ENCODE peak calls at places on chromosome 1, in ten cellular contexts. J, P, H, D, R, W, E, O, Y and A are unnamed samples.

GRCh38 chr1:152112101-152112884 is 3.0 kb downstream of the TCHH start:
- DNase-seq in J (no peak), P (no peak), H (no peak), D (no peak), R (peak), W (no peak), E (peak), O (no peak), Y (no peak), A (peak)

GRCh38 chr1:93036672-93037071 is 42.4 kb upstream of the MTF2 start:
- DNase-seq in J (no peak), P (no peak), H (no peak), D (no peak), R (no peak), W (no peak), E (peak), O (no peak), Y (peak), A (peak)

GRCh38 chr1:205287076-205287475 is 34.5 kb downstream of the NUAK2 start:
- DNase-seq in J (no peak), P (no peak), H (no peak), D (no peak), R (no peak), W (no peak), E (no peak), O (no peak), Y (no peak), A (no peak)

GRCh38 chr1:8721681-8722324 is 95.6 kb downstream of the RERE start:
- DNase-seq in J (no peak), P (no peak), H (no peak), D (no peak), R (no peak), W (no peak), E (no peak), O (no peak), Y (no peak), A (no peak)

GRCh38 chr1:174337000-174337681 is 110.6 kb upstream of the GPR52 start:
- DNase-seq in J (no peak), P (no peak), H (no peak), D (no peak), R (no peak), W (no peak), E (no peak), O (no peak), Y (no peak), A (no peak)

GRCh38 chr1:209667103-209667502 is 8.1 kb upstream of the G0S2 start:
- DNase-seq in J (no peak), P (no peak), H (no peak), D (no peak), R (no peak), W (no peak), E (no peak), O (no peak), Y (no peak), A (no peak)

GRCh38 chr1:227449051-227449450 is 114.3 kb upstream of the ZNF678 start:
- DNase-seq in J (no peak), P (peak), H (no peak), D (peak), R (no peak), W (no peak), E (peak), O (peak), Y (peak), A (peak)

GRCh38 chr1:41360074-41361027 is 883 bp upstream of the FOXO6 start:
- DNase-seq in J (no peak), P (no peak), H (no peak), D (no peak), R (no peak), W (no peak), E (peak), O (peak), Y (no peak), A (peak)

GRCh38 chr1:244012232-244012631 is 38.9 kb upstream of the ZBTB18 start:
- DNase-seq in J (no peak), P (no peak), H (peak), D (no peak), R (no peak), W (peak), E (peak), O (no peak), Y (no peak), A (no peak)

GRCh38 chr1:223219846-223220610 is 77.0 kb upstream of the TLR5 start:
- DNase-seq in J (no peak), P (no peak), H (no peak), D (no peak), R (no peak), W (no peak), E (no peak), O (no peak), Y (no peak), A (no peak)

GRCh38 chr1:61157420-61157987 is 75.1 kb downstream of the NFIA start:
- DNase-seq in J (peak), P (no peak), H (peak), D (no peak), R (peak), W (no peak), E (no peak), O (no peak), Y (no peak), A (no peak)

GRCh38 chr1:106290805-106291537 is 765.5 kb upstream of the PRMT6 start:
- DNase-seq in J (no peak), P (no peak), H (no peak), D (no peak), R (no peak), W (no peak), E (no peak), O (no peak), Y (no peak), A (no peak)

GRCh38 chr1:8162168-8162567 is 136.1 kb upstream of the ERRFI1 start:
- DNase-seq in J (no peak), P (no peak), H (no peak), D (no peak), R (no peak), W (no peak), E (no peak), O (no peak), Y (no peak), A (no peak)

GRCh38 chr1:73162576-73162975 is 880.2 kb upstream of the NEGR1 start:
- DNase-seq in J (no peak), P (no peak), H (no peak), D (no peak), R (no peak), W (no peak), E (no peak), O (no peak), Y (no peak), A (no peak)

GRCh38 chr1:185934476-185935189 is 200.4 kb downstream of the HMCN1 start:
- DNase-seq in J (peak), P (no peak), H (peak), D (no peak), R (peak), W (no peak), E (no peak), O (no peak), Y (no peak), A (no peak)

GRCh38 chr1:56617141-56617540 is 28.0 kb upstream of the PRKAA2 start:
- DNase-seq in J (no peak), P (no peak), H (no peak), D (no peak), R (no peak), W (no peak), E (no peak), O (no peak), Y (no peak), A (no peak)

GRCh38 chr1:236535656-236536293 is 12.0 kb downstream of the LGALS8 start:
- DNase-seq in J (no peak), P (no peak), H (no peak), D (no peak), R (no peak), W (no peak), E (no peak), O (no peak), Y (no peak), A (no peak)